ENCODE peak calls at places on chromosomes 16 and 17, in six cellular contexts. One of them, this sample, is unnamed.

GRCh38 chr16:12339686-12340085 is 363.2 kb downstream of the SNX29 start:
- DNase-seq in lung: no peak
- DNase-seq in A549: no peak
- DNase-seq in fibroblast of lung: no peak
- DNase-seq in ovary: no peak
- DNase-seq in tibial nerve: no peak
- DNase-seq in this sample: no peak

GRCh38 chr16:11562941-11563340 is 23.8 kb downstream of the LITAF start:
- DNase-seq in lung: no peak
- DNase-seq in A549: no peak
- DNase-seq in fibroblast of lung: no peak
- DNase-seq in ovary: no peak
- DNase-seq in tibial nerve: no peak
- DNase-seq in this sample: no peak

GRCh38 chr16:11333010-11333409 is 12.2 kb upstream of the RMI2 start:
- DNase-seq in lung: no peak
- DNase-seq in A549: no peak
- DNase-seq in fibroblast of lung: no peak
- DNase-seq in ovary: no peak
- DNase-seq in tibial nerve: no peak
- DNase-seq in this sample: no peak

GRCh38 chr16:49588729-49589384 is 215.3 kb downstream of the C16orf78 start:
- DNase-seq in lung: no peak
- DNase-seq in A549: no peak
- DNase-seq in fibroblast of lung: peak; percentile 44
- DNase-seq in ovary: no peak
- DNase-seq in tibial nerve: no peak
- DNase-seq in this sample: no peak

GRCh38 chr17:55167024-55167721 is 97.6 kb upstream of the HLF start:
- DNase-seq in lung: no peak
- DNase-seq in A549: no peak
- DNase-seq in fibroblast of lung: no peak
- DNase-seq in ovary: no peak
- DNase-seq in tibial nerve: no peak
- DNase-seq in this sample: no peak

GRCh38 chr17:61574542-61575351 is 16.3 kb downstream of the NACA2 start:
- DNase-seq in lung: no peak
- DNase-seq in A549: peak; percentile 80
- DNase-seq in fibroblast of lung: peak; percentile 76
- DNase-seq in ovary: no peak
- DNase-seq in tibial nerve: no peak
- DNase-seq in this sample: no peak

GRCh38 chr16:65116216-65116615 is 5.6 kb downstream of the CDH11 start:
- DNase-seq in lung: no peak
- DNase-seq in A549: no peak
- DNase-seq in fibroblast of lung: no peak
- DNase-seq in ovary: no peak
- DNase-seq in tibial nerve: no peak
- DNase-seq in this sample: no peak

GRCh38 chr16:49590166-49590871 is 216.7 kb downstream of the C16orf78 start:
- DNase-seq in lung: no peak
- DNase-seq in A549: no peak
- DNase-seq in fibroblast of lung: no peak
- DNase-seq in ovary: no peak
- DNase-seq in tibial nerve: no peak
- DNase-seq in this sample: peak; percentile 40

GRCh38 chr17:13725286-13725990 is 123.7 kb upstream of the HS3ST3A1 start:
- DNase-seq in lung: no peak
- DNase-seq in A549: no peak
- DNase-seq in fibroblast of lung: peak; percentile 71
- DNase-seq in ovary: no peak
- DNase-seq in tibial nerve: no peak
- DNase-seq in this sample: no peak

GRCh38 chr17:2289878-2290478 is 13.6 kb downstream of the SMG6 start:
- DNase-seq in lung: no peak
- DNase-seq in A549: no peak
- DNase-seq in fibroblast of lung: no peak
- DNase-seq in ovary: no peak
- DNase-seq in tibial nerve: no peak
- DNase-seq in this sample: no peak

GRCh38 chr16:57993897-57994296 is 6.6 kb downstream of the ZNF319 start:
- DNase-seq in lung: no peak
- DNase-seq in A549: no peak
- DNase-seq in fibroblast of lung: no peak
- DNase-seq in ovary: no peak
- DNase-seq in tibial nerve: no peak
- DNase-seq in this sample: no peak

GRCh38 chr16:57988929-57989328 is 11.5 kb downstream of the ZNF319 start:
- DNase-seq in lung: no peak
- DNase-seq in A549: no peak
- DNase-seq in fibroblast of lung: no peak
- DNase-seq in ovary: peak; percentile 20
- DNase-seq in tibial nerve: no peak
- DNase-seq in this sample: no peak

GRCh38 chr16:57993452-57993851 is 7.0 kb downstream of the ZNF319 start:
- DNase-seq in lung: no peak
- DNase-seq in A549: no peak
- DNase-seq in fibroblast of lung: no peak
- DNase-seq in ovary: no peak
- DNase-seq in tibial nerve: no peak
- DNase-seq in this sample: no peak

GRCh38 chr16:57992084-57992483 is 8.4 kb downstream of the ZNF319 start:
- DNase-seq in lung: no peak
- DNase-seq in A549: no peak
- DNase-seq in fibroblast of lung: no peak
- DNase-seq in ovary: no peak
- DNase-seq in tibial nerve: no peak
- DNase-seq in this sample: no peak

DNA sequence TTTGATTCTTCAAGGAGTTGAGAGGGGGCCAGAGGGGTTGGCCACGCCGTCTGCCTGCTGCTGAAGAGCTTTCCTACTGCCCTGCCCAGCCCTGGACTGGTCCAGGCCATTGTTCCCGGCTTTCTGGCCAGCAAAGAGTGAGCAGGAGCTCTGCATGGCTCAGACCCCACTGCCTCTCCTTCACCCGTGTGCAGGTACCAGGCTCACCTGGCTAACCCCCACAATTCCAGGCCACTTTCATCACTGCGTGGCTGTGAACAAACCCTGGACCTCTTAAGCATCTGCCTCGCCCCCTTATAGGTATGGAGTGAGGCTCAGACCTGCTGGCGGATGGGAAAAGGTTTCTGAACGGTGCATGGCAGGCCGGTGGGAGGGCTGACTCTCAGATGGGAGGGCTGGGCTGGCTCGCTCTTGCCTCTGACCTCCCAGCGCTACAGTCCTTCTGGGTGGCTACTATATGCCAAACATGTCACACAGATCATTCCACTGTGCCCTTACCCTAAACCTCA is 8.9 kb downstream of the ZNF319 start:
- DNase-seq in lung: no peak
- DNase-seq in A549: no peak
- DNase-seq in fibroblast of lung: no peak
- DNase-seq in ovary: no peak
- DNase-seq in tibial nerve: no peak
- DNase-seq in this sample: no peak
- H3K4me3 ChIP-seq in lung: no peak overlapping the region
- H3K4me3 ChIP-seq in A549: no peak overlapping the region
- H3K4me3 ChIP-seq in fibroblast of lung: no peak overlapping the region
- H3K4me3 ChIP-seq in ovary: no peak overlapping the region
- H3K4me3 ChIP-seq in tibial nerve: no peak overlapping the region
- H3K4me3 ChIP-seq in this sample: no peak overlapping the region

GRCh38 chr17:68353121-68353521 is 61.8 kb downstream of the ARSG start:
- DNase-seq in lung: no peak
- DNase-seq in A549: no peak
- DNase-seq in fibroblast of lung: no peak
- DNase-seq in ovary: no peak
- DNase-seq in tibial nerve: no peak
- DNase-seq in this sample: no peak

GRCh38 chr17:68349157-68349556 is 57.9 kb downstream of the ARSG start:
- DNase-seq in lung: no peak
- DNase-seq in A549: no peak
- DNase-seq in fibroblast of lung: no peak
- DNase-seq in ovary: no peak
- DNase-seq in tibial nerve: no peak
- DNase-seq in this sample: no peak

GRCh38 chr17:68351395-68351794 is 60.1 kb downstream of the ARSG start:
- DNase-seq in lung: no peak
- DNase-seq in A549: no peak
- DNase-seq in fibroblast of lung: peak; percentile 28
- DNase-seq in ovary: peak; percentile 43
- DNase-seq in tibial nerve: no peak
- DNase-seq in this sample: peak; percentile 60

GRCh38 chr17:68355093-68355492 is 63.8 kb downstream of the ARSG start:
- DNase-seq in lung: no peak
- DNase-seq in A549: no peak
- DNase-seq in fibroblast of lung: peak; percentile 48
- DNase-seq in ovary: no peak
- DNase-seq in tibial nerve: no peak
- DNase-seq in this sample: no peak

DNA sequence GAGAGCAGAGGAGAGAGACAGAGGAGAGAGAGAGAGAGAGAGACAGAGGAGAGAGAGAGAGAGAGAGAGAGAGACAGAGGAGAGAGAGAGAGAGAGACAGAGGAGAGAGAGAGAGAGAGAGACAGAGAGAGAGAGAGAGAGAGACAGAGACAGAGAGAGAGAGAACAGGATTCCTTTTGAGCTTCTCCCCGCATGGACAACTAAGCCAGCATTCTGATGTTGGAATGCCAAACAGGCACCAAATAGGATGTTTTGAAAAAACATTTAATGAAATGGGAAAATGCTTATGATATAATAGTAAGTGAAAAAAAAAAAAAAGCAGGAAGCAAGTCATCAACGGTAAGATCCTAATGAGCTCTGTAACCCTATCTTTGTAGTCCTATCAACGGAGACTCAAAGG is 60.7 kb downstream of the ARSG start:
- DNase-seq in lung: no peak
- DNase-seq in A549: no peak
- DNase-seq in fibroblast of lung: no peak
- DNase-seq in ovary: no peak
- DNase-seq in tibial nerve: no peak
- DNase-seq in this sample: no peak
- H3K4me1 ChIP-seq in lung: no peaks in the 10 kb centered on the region
- H3K4me1 ChIP-seq in A549: peaks cover 14% of the 10 kb centered on the region
- H3K4me1 ChIP-seq in fibroblast of lung: peaks cover 7% of the 10 kb centered on the region
- H3K4me1 ChIP-seq in ovary: no peaks in the 10 kb centered on the region
- H3K4me1 ChIP-seq in tibial nerve: no peaks in the 10 kb centered on the region
- H3K4me1 ChIP-seq in this sample: no peaks in the 10 kb centered on the region

GRCh38 chr17:19812407-19812806 is 55.3 kb downstream of the ULK2 start:
- DNase-seq in lung: no peak
- DNase-seq in A549: no peak
- DNase-seq in fibroblast of lung: peak; percentile 7
- DNase-seq in ovary: no peak
- DNase-seq in tibial nerve: no peak
- DNase-seq in this sample: no peak
- TF ChIP-seq CTCF in lung: no peak
- TF ChIP-seq CTCF in A549: peak; percentile 46
- TF ChIP-seq CTCF in fibroblast of lung: peak; percentile 49
- TF ChIP-seq CTCF in ovary: no peak
- TF ChIP-seq CTCF in tibial nerve: peak; percentile 24
- TF ChIP-seq CTCF in this sample: no peak

GRCh38 chr17:28228109-28228840 is 90.7 kb upstream of the TMEM97 start:
- DNase-seq in lung: no peak
- DNase-seq in A549: peak; percentile 55
- DNase-seq in fibroblast of lung: no peak
- DNase-seq in ovary: no peak
- DNase-seq in tibial nerve: no peak
- DNase-seq in this sample: no peak

GRCh38 chr17:28225271-28225670 is 93.7 kb upstream of the TMEM97 start:
- DNase-seq in lung: no peak
- DNase-seq in A549: no peak
- DNase-seq in fibroblast of lung: no peak
- DNase-seq in ovary: no peak
- DNase-seq in tibial nerve: no peak
- DNase-seq in this sample: no peak

GRCh38 chr17:28227278-28228108 is 91.5 kb upstream of the TMEM97 start:
- DNase-seq in lung: peak; percentile 86
- DNase-seq in A549: peak; percentile 94
- DNase-seq in fibroblast of lung: peak; percentile 19
- DNase-seq in ovary: peak; percentile 79
- DNase-seq in tibial nerve: no peak
- DNase-seq in this sample: no peak

GRCh38 chr17:28225872-28226271 is 93.1 kb upstream of the TMEM97 start:
- DNase-seq in lung: no peak
- DNase-seq in A549: no peak
- DNase-seq in fibroblast of lung: no peak
- DNase-seq in ovary: no peak
- DNase-seq in tibial nerve: no peak
- DNase-seq in this sample: no peak

DNA sequence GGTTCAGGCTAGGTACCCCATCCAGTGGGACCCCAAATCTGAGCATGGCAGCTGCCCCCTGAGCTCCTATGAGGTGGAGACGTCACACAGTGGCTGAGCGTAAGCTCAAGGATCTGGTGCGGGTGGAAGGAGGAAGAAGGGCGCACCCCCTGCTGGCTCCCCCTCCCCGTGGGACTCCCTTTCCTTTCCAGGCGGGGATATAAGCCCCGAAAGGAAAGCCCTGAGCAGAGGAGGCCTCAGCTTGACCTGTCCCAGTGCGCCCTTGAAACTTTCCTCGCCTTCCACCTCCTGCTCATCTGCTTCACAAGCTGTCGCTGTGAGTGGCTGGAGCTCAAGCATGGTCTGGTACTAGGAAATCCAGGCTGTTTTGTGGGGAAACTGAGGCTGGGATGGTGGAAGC is 92.4 kb upstream of the TMEM97 start:
- DNase-seq in lung: no peak
- DNase-seq in A549: no peak
- DNase-seq in fibroblast of lung: no peak
- DNase-seq in ovary: no peak
- DNase-seq in tibial nerve: no peak
- DNase-seq in this sample: no peak
- H3K4me3 ChIP-seq in lung: no peak overlapping the region
- H3K4me3 ChIP-seq in A549: no peak overlapping the region
- H3K4me3 ChIP-seq in fibroblast of lung: no peak overlapping the region
- H3K4me3 ChIP-seq in ovary: no peak overlapping the region
- H3K4me3 ChIP-seq in tibial nerve: no peak overlapping the region
- H3K4me3 ChIP-seq in this sample: no peak overlapping the region

DNA sequence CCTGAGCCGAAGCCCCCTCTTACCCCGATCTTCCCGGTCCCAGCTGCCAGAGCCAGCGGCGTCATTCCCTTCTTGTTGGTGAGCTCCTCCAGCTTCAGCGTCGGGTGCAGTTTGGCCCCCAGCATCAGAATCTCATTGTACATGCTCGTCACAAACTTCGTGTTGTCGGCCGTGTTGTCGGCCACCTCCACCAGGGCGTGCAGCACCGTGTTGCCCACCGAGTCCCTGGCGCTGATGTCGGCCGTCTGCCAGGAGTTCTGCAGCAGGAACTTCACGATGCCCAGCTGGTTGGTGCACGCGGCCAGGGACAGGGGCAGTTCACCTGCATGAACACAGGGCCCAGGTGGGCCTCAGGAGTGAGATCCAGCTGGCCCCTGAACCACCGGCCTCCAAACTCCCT is 19.4 kb downstream of the TRPV1 start:
- DNase-seq in lung: no peak
- DNase-seq in A549: no peak
- DNase-seq in fibroblast of lung: no peak
- DNase-seq in ovary: no peak
- DNase-seq in tibial nerve: no peak
- DNase-seq in this sample: no peak
- H3K4me1 ChIP-seq in lung: no peaks in the 10 kb centered on the region
- H3K4me1 ChIP-seq in A549: no peaks in the 10 kb centered on the region
- H3K4me1 ChIP-seq in fibroblast of lung: no peaks in the 10 kb centered on the region
- H3K4me1 ChIP-seq in ovary: no peaks in the 10 kb centered on the region
- H3K4me1 ChIP-seq in tibial nerve: no peaks in the 10 kb centered on the region
- H3K4me1 ChIP-seq in this sample: peaks cover 6% of the 10 kb centered on the region

GRCh38 chr16:2770057-2770780 is 6.9 kb downstream of the ELOB start:
- DNase-seq in lung: no peak
- DNase-seq in A549: no peak
- DNase-seq in fibroblast of lung: no peak
- DNase-seq in ovary: no peak
- DNase-seq in tibial nerve: no peak
- DNase-seq in this sample: no peak
- TF ChIP-seq CTCF in lung: no peak
- TF ChIP-seq CTCF in A549: no peak
- TF ChIP-seq CTCF in fibroblast of lung: no peak
- TF ChIP-seq CTCF in ovary: no peak
- TF ChIP-seq CTCF in tibial nerve: no peak
- TF ChIP-seq CTCF in this sample: no peak